ENCODE peak calls at places on chromosomes 11 and 22, in seven cellular contexts. R, W, J, I, Z, H and E are unnamed samples.
A peak's percentile ranks its signal among the peaks of the same experiment; 100 is the strongest.

GRCh38 chr11:23751280-23751679 is 745.6 kb upstream of the LUZP2 start:
- DNase-seq in I (no peak), W (no peak), R (no peak), J (no peak), H (no peak), Z (no peak), E (no peak)

GRCh38 chr22:20012741-20013331 is 3.8 kb downstream of the ARVCF start:
- DNase-seq in H (no peak), W (no peak), I (no peak), J (no peak), R (no peak), Z (no peak), E (no peak)

GRCh38 chr11:131982154-131982553 is 611.7 kb downstream of the NTM start:
- DNase-seq in R (no peak), H (no peak), J (no peak), Z (no peak), W (no peak), I (no peak), E (no peak)

GRCh38 chr11:71311928-71312510 is 59.6 kb upstream of the SHANK2 start:
- DNase-seq in W (no peak), R (no peak), J (no peak), H (peak; percentile 30), I (no peak), Z (no peak), E (no peak)

GRCh38 chr11:2140411-2141400 is 1.5 kb upstream of the IGF2 start:
- DNase-seq in W (no peak), J (no peak), H (no peak), R (no peak), Z (no peak), I (no peak), E (no peak)

GRCh38 chr11:12439615-12440014 is 62.2 kb downstream of the PARVA start:
- DNase-seq in Z (no peak), W (no peak), I (no peak), J (no peak), R (no peak), H (no peak), E (no peak)

GRCh38 chr11:133064152-133064877 is 468.0 kb downstream of the OPCML start:
- DNase-seq in Z (no peak), J (peak; percentile 58), R (peak; percentile 70), H (peak; percentile 82), I (no peak), W (no peak), E (no peak)

GRCh38 chr11:134471341-134472187 is 59.5 kb upstream of the B3GAT1 start:
- DNase-seq in I (no peak), W (no peak), R (no peak), Z (no peak), H (no peak), J (no peak), E (no peak)

GRCh38 chr11:105073486-105074200 is 28.5 kb upstream of the CARD16 start:
- DNase-seq in J (no peak), R (no peak), Z (no peak), W (no peak), H (no peak), I (no peak), E (no peak)

GRCh38 chr11:115301029-115301428 is 203.2 kb downstream of the CADM1 start:
- DNase-seq in R (no peak), Z (no peak), I (no peak), W (no peak), H (no peak), J (no peak), E (no peak)

GRCh38 chr11:47189100-47189834 is 3.0 kb upstream of the PACSIN3 start:
- DNase-seq in H (no peak), W (no peak), Z (no peak), R (peak; percentile 51), J (peak; percentile 86), I (no peak), E (no peak)

GRCh38 chr22:36144886-36145541 is 15.5 kb downstream of the APOL3 start:
- DNase-seq in W (no peak), I (no peak), H (peak; percentile 77), J (peak; percentile 89), Z (no peak), R (peak; percentile 77), E (no peak)

GRCh38 chr22:33656808-33657628 is 263.3 kb downstream of the LARGE1 start:
- DNase-seq in R (no peak), H (no peak), Z (no peak), J (no peak), W (no peak), I (no peak), E (no peak)

GRCh38 chr11:67450796-67451657 is 1.5 kb downstream of the GPR152 start:
- DNase-seq in H (no peak), R (no peak), J (no peak), I (no peak), Z (no peak), W (no peak), E (no peak)

GRCh38 chr11:66151273-66151672 is 81.2 kb downstream of the PACS1 start:
- DNase-seq in Z (no peak), W (no peak), H (no peak), J (no peak), R (no peak), I (no peak), E (no peak)